ENCODE peak calls at places on chromosomes 11 and 22, in seven cellular contexts. U, F, K, W, V, B and A are unnamed samples.

GRCh38 chr11:36012979-36013378 is 69.1 kb downstream of the LDLRAD3 start:
- DNase-seq in W (no peak), K (no peak), B (no peak), V (no peak), F (no peak), U (no peak), A (no peak)

GRCh38 chr11:74020537-74020936 is 11.7 kb upstream of the UCP3 start:
- DNase-seq in U (no peak), B (no peak), W (no peak), V (no peak), F (no peak), K (peak; percentile 60), A (no peak)

GRCh38 chr22:17783317-17783716 is 9.0 kb upstream of the BID start:
- DNase-seq in W (no peak), F (no peak), V (no peak), U (no peak), B (no peak), K (no peak), A (no peak)

GRCh38 chr11:36822829-36823228 is 224.8 kb upstream of the RAG2 start:
- DNase-seq in B (no peak), F (no peak), U (no peak), V (no peak), W (no peak), K (no peak), A (no peak)

GRCh38 chr11:85232559-85232958 is 394.6 kb downstream of the DLG2 start:
- DNase-seq in V (no peak), K (no peak), W (no peak), U (no peak), F (no peak), B (no peak), A (no peak)

GRCh38 chr11:12182650-12183511 is 72.5 kb downstream of the MICAL2 start:
- DNase-seq in K (no peak), W (no peak), U (peak; percentile 89), V (peak; percentile 57), F (no peak), B (no peak), A (no peak)

GRCh38 chr11:134068829-134069425 is at the start of gene JAM3:
- DNase-seq in K (peak; percentile 25), U (peak; percentile 74), B (peak; percentile 95), W (peak; percentile 97), V (peak; percentile 98), F (peak; percentile 87), A (peak; percentile 91)

GRCh38 chr22:32533265-32534068 is 58.9 kb downstream of the FBXO7 start:
- DNase-seq in U (no peak), K (no peak), V (no peak), B (no peak), W (no peak), F (no peak), A (no peak)

GRCh38 chr11:55707029-55707428 is 45.0 kb downstream of the OR4C6 start:
- DNase-seq in B (no peak), W (no peak), K (peak; percentile 9), F (no peak), V (no peak), U (peak; percentile 38), A (no peak)

GRCh38 chr11:122189259-122189658 is 73.2 kb upstream of the BLID start:
- DNase-seq in V (no peak), W (no peak), B (no peak), F (no peak), K (no peak), U (peak; percentile 82), A (no peak)

GRCh38 chr11:114040706-114041211 is 18.8 kb upstream of the ZBTB16 start:
- DNase-seq in W (no peak), K (no peak), U (peak; percentile 36), B (no peak), V (no peak), F (peak; percentile 73), A (no peak)

GRCh38 chr11:72594493-72595291 is 79.5 kb downstream of the PDE2A start:
- DNase-seq in U (no peak), V (no peak), F (no peak), W (no peak), K (no peak), B (no peak), A (no peak)

GRCh38 chr22:19965771-19966709 is 24.4 kb upstream of the TXNRD2 start:
- DNase-seq in W (no peak), K (no peak), F (no peak), V (no peak), B (no peak), U (no peak), A (no peak)

GRCh38 chr22:30188911-30189310 is 57.6 kb downstream of the LIF start:
- DNase-seq in B (no peak), U (no peak), W (no peak), K (no peak), V (no peak), F (no peak), A (no peak)

GRCh38 chr11:68527585-68527984 is 67.0 kb downstream of the PPP6R3 start:
- DNase-seq in K (no peak), U (no peak), V (no peak), B (no peak), F (no peak), W (no peak), A (no peak)

GRCh38 chr11:34905666-34906065 is 10.5 kb downstream of the APIP start:
- DNase-seq in W (no peak), F (no peak), K (no peak), B (no peak), V (no peak), U (no peak), A (no peak)

GRCh38 chr11:31958086-31958735 is 132.7 kb upstream of the RCN1 start:
- DNase-seq in W (peak; percentile 89), F (peak; percentile 45), U (peak; percentile 39), K (peak; percentile 9), B (no peak), V (no peak), A (peak; percentile 19)

GRCh38 chr11:7872913-7873312 is 58.2 kb downstream of the OR10A6 start:
- DNase-seq in V (no peak), F (no peak), B (no peak), W (no peak), U (no peak), K (no peak), A (no peak)

GRCh38 chr11:20111871-20112270 is 48.4 kb downstream of the DBX1 start:
- DNase-seq in V (no peak), K (no peak), U (no peak), W (no peak), F (no peak), B (no peak), A (no peak)

GRCh38 chr11:127862406-127862805 is 725.0 kb downstream of the ETS1 start:
- DNase-seq in B (no peak), U (peak; percentile 21), V (no peak), K (no peak), W (no peak), F (no peak), A (no peak)

GRCh38 chr11:127058524-127058923 is 58.0 kb upstream of the KIRREL3 start:
- DNase-seq in F (no peak), B (no peak), K (no peak), U (no peak), W (no peak), V (no peak), A (no peak)

DNA sequence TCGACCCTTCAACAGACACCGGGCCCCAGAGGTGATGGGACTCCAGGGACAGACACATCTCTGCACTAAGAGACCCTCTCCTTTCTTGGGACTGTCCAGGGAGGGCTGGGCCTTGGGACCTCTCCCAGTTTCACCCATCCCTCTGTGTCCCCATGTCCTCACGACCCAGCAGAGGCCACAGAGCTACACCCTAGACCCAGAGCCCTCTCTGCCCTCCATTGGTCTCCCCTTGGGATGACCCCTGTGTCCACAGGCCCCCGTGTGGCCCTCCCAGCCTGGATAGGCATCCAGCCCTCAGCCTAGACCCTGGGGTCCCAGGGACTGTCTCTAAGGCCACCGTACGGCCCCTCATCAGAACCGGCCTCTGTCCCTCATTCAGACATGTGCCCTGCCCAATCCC is 7.5 kb upstream of the DRICH1 start:
- DNase-seq in B (no peak), W (no peak), K (no peak), F (no peak), U (no peak), V (no peak), A (no peak)
- H3K4me1 ChIP-seq in B (no peaks in the 10 kb centered on the region), W (no peaks in the 10 kb centered on the region), K (no peaks in the 10 kb centered on the region), F (no peaks in the 10 kb centered on the region), U (no peaks in the 10 kb centered on the region), V (no peaks in the 10 kb centered on the region), A (no peaks in the 10 kb centered on the region)

GRCh38 chr22:28425211-28425610 is 254.4 kb downstream of the TTC28 start:
- DNase-seq in U (peak; percentile 25), V (no peak), B (no peak), W (no peak), F (no peak), K (no peak), A (no peak)

GRCh38 chr22:28418063-28418462 is 261.6 kb downstream of the TTC28 start:
- DNase-seq in V (no peak), K (no peak), F (no peak), U (no peak), B (no peak), W (no peak), A (no peak)

GRCh38 chr22:28424427-28425080 is 255.1 kb downstream of the TTC28 start:
- DNase-seq in B (no peak), U (peak; percentile 72), W (no peak), K (no peak), V (no peak), F (no peak), A (no peak)

GRCh38 chr22:28417426-28417825 is 262.2 kb downstream of the TTC28 start:
- DNase-seq in B (no peak), F (no peak), K (no peak), U (no peak), V (no peak), W (no peak), A (no peak)

GRCh38 chr22:28419916-28420315 is 259.7 kb downstream of the TTC28 start:
- DNase-seq in F (no peak), W (no peak), U (no peak), K (no peak), V (no peak), B (no peak), A (no peak)
- TF ChIP-seq EP300 in F (no peak), W (no peak), U (no peak), K (no peak), V (no peak), B (no peak), A (no peak)

DNA sequence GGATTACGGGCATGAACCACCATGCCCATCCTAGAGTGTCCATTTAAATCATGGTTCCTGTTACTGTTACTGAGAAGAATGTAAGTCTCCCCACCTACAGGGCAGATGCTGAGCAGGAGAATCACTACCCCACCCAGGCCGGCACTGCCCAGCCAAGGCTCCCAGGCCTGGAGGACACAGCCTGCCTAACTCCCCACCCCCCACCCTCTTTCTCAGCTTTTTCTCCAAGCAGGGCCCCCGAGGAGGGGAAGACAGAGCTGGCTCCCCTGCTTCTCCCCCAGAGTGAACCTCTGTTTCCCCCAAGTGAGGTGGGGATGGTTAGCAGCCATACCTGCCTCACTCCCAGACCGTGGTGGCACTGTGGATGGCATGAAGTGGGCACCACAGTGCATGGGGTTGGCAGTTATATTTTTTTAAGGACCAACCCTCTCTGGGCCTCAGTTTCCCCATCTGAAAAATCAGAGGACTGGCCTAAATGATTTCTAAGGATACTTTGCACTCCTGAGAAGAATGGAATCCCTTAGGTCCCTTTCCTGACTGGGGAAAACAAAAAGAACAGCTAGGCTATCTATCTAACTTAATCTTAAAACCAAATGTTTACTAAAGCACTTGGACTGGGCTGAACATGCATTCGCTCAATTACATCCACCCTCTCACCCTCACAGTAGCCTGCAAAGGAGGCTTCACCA is 5.0 kb downstream of the CBX7 start:
- DNase-seq in U (no peak), F (no peak), W (no peak), B (no peak), K (no peak), V (no peak), A (no peak)
- H3K4me1 ChIP-seq in U (peaks cover 16% of the 10 kb centered on the region), F (peaks cover 62% of the 10 kb centered on the region), W (peaks cover 77% of the 10 kb centered on the region), B (peaks cover 83% of the 10 kb centered on the region), K (peaks cover 49% of the 10 kb centered on the region), V (peaks cover 27% of the 10 kb centered on the region), A (peaks cover 69% of the 10 kb centered on the region)

GRCh38 chr11:2532704-2533641 is 88.2 kb downstream of the KCNQ1 start:
- DNase-seq in B (peak; percentile 97), K (peak; percentile 38), V (peak; percentile 97), U (peak; percentile 95), F (peak; percentile 93), W (peak; percentile 95), A (peak; percentile 89)
- TF ChIP-seq EP300 in B (no peak), K (no peak), V (no peak), U (no peak), F (no peak), W (no peak), A (no peak)